ENCODE peak calls at places on chromosomes 6 and 20, in six cellular contexts. I, F, P, S, B and A are unnamed samples.

GRCh38 chr20:46872315-46873211 is 22.1 kb upstream of the EYA2 start:
- DNase-seq in I (no peak), F (peak), P (no peak), S (peak), B (no peak), A (peak)

GRCh38 chr20:50415031-50415515 is 95.1 kb upstream of the PTPN1 start:
- DNase-seq in I (no peak), F (no peak), P (no peak), S (no peak), B (no peak), A (no peak)

GRCh38 chr20:34249291-34249690 is 8.1 kb downstream of the ASIP start:
- DNase-seq in I (no peak), F (peak), P (no peak), S (no peak), B (no peak), A (no peak)

GRCh38 chr6:35496036-35496850 is 636 bp downstream of the TEAD3 start:
- DNase-seq in I (no peak), F (no peak), P (no peak), S (peak), B (no peak), A (peak)

GRCh38 chr20:59575653-59576052 is 28.7 kb upstream of the PHACTR3 start:
- DNase-seq in I (no peak), F (no peak), P (no peak), S (no peak), B (no peak), A (no peak)

GRCh38 chr20:14566505-14566904 is 229.1 kb upstream of the FLRT3 start:
- DNase-seq in I (no peak), F (no peak), P (no peak), S (no peak), B (peak), A (no peak)

GRCh38 chr6:34182751-34183531 is 37.1 kb upstream of the GRM4 start:
- DNase-seq in I (peak), F (peak), P (peak), S (no peak), B (no peak), A (no peak)

GRCh38 chr6:96394727-96395126 is 126.9 kb upstream of the UFL1 start:
- DNase-seq in I (no peak), F (peak), P (no peak), S (peak), B (no peak), A (no peak)

GRCh38 chr6:105401247-105402089 is 1.4 kb downstream of the PREP start:
- DNase-seq in I (no peak), F (no peak), P (no peak), S (no peak), B (no peak), A (no peak)

GRCh38 chr6:70763754-70764153 is 96.1 kb downstream of the SMAP1 start:
- DNase-seq in I (no peak), F (no peak), P (no peak), S (peak), B (peak), A (no peak)

GRCh38 chr20:58612021-58612700 is 38.9 kb upstream of the STX16 start:
- DNase-seq in I (no peak), F (no peak), P (no peak), S (no peak), B (no peak), A (no peak)